ENCODE peak calls at places on chromosomes 16 and 17, in ten cellular contexts. One of them, this sample, is unnamed.

GRCh38 chr17:44501866-44502265 is 1.3 kb downstream of the GPATCH8 start:
- DNase-seq in GM10248: no peak
- DNase-seq in activated T-cell treated with anti-CD3 and anti-CD28 coated beads, Interleukin-2, amount 50 U/mL, for 24 hours: no peak
- DNase-seq in stimulated activated CD8-positive, alpha-beta memory T cell treated with anti-CD3 and anti-CD28 coated beads, Interleukin-4, amount 100 ng/mL, for 24 hours: no peak
- DNase-seq in stimulated activated CD4-positive, alpha-beta T cell treated with anti-CD3 and anti-CD28 coated beads, Interleukin-1b, Interleukin-23, amount 100 ng/mL, for 1 hour: no peak
- DNase-seq in stimulated activated naive CD4-positive, alpha-beta T cell: no peak
- DNase-seq in A172: peak
- DNase-seq in GM18507: no peak
- DNase-seq in 8988T: no peak
- DNase-seq in pulmonary artery endothelial cell: no peak
- DNase-seq in this sample: no peak

GRCh38 chr16:26015776-26016175 is 324.0 kb downstream of the HS3ST4 start:
- DNase-seq in GM18507: no peak
- DNase-seq in activated T-cell treated with anti-CD3 and anti-CD28 coated beads, Interleukin-2, amount 50 U/mL, for 24 hours: no peak
- DNase-seq in stimulated activated CD8-positive, alpha-beta memory T cell treated with anti-CD3 and anti-CD28 coated beads, Interleukin-4, amount 100 ng/mL, for 24 hours: no peak
- DNase-seq in stimulated activated naive CD4-positive, alpha-beta T cell: no peak
- DNase-seq in A172: no peak
- DNase-seq in GM10248: no peak
- DNase-seq in stimulated activated CD4-positive, alpha-beta T cell treated with anti-CD3 and anti-CD28 coated beads, Interleukin-1b, Interleukin-23, amount 100 ng/mL, for 1 hour: no peak
- DNase-seq in pulmonary artery endothelial cell: no peak
- DNase-seq in 8988T: no peak
- DNase-seq in this sample: no peak

GRCh38 chr16:70442344-70442743 is 3.4 kb upstream of the ST3GAL2 start:
- DNase-seq in stimulated activated CD4-positive, alpha-beta T cell treated with anti-CD3 and anti-CD28 coated beads, Interleukin-1b, Interleukin-23, amount 100 ng/mL, for 1 hour: no peak
- DNase-seq in A172: no peak
- DNase-seq in stimulated activated naive CD4-positive, alpha-beta T cell: no peak
- DNase-seq in GM10248: no peak
- DNase-seq in GM18507: no peak
- DNase-seq in 8988T: no peak
- DNase-seq in pulmonary artery endothelial cell: no peak
- DNase-seq in activated T-cell treated with anti-CD3 and anti-CD28 coated beads, Interleukin-2, amount 50 U/mL, for 24 hours: no peak
- DNase-seq in stimulated activated CD8-positive, alpha-beta memory T cell treated with anti-CD3 and anti-CD28 coated beads, Interleukin-4, amount 100 ng/mL, for 24 hours: no peak
- DNase-seq in this sample: no peak

GRCh38 chr17:2101448-2102257 is 46.8 kb downstream of the HIC1 start:
- DNase-seq in pulmonary artery endothelial cell: no peak
- DNase-seq in GM10248: no peak
- DNase-seq in GM18507: no peak
- DNase-seq in stimulated activated CD4-positive, alpha-beta T cell treated with anti-CD3 and anti-CD28 coated beads, Interleukin-1b, Interleukin-23, amount 100 ng/mL, for 1 hour: no peak
- DNase-seq in 8988T: no peak
- DNase-seq in activated T-cell treated with anti-CD3 and anti-CD28 coated beads, Interleukin-2, amount 50 U/mL, for 24 hours: peak
- DNase-seq in stimulated activated CD8-positive, alpha-beta memory T cell treated with anti-CD3 and anti-CD28 coated beads, Interleukin-4, amount 100 ng/mL, for 24 hours: no peak
- DNase-seq in stimulated activated naive CD4-positive, alpha-beta T cell: peak
- DNase-seq in A172: no peak
- DNase-seq in this sample: peak

GRCh38 chr17:60435244-60436170 is 13.2 kb downstream of the CHCT1 start:
- DNase-seq in pulmonary artery endothelial cell: peak
- DNase-seq in stimulated activated naive CD4-positive, alpha-beta T cell: peak
- DNase-seq in stimulated activated CD4-positive, alpha-beta T cell treated with anti-CD3 and anti-CD28 coated beads, Interleukin-1b, Interleukin-23, amount 100 ng/mL, for 1 hour: peak
- DNase-seq in A172: peak
- DNase-seq in stimulated activated CD8-positive, alpha-beta memory T cell treated with anti-CD3 and anti-CD28 coated beads, Interleukin-4, amount 100 ng/mL, for 24 hours: peak
- DNase-seq in 8988T: peak
- DNase-seq in GM10248: peak
- DNase-seq in GM18507: peak
- DNase-seq in activated T-cell treated with anti-CD3 and anti-CD28 coated beads, Interleukin-2, amount 50 U/mL, for 24 hours: peak
- DNase-seq in this sample: peak

GRCh38 chr17:74715144-74715543 is 2.4 kb upstream of the CD300LF start:
- DNase-seq in activated T-cell treated with anti-CD3 and anti-CD28 coated beads, Interleukin-2, amount 50 U/mL, for 24 hours: no peak
- DNase-seq in GM18507: no peak
- DNase-seq in stimulated activated CD4-positive, alpha-beta T cell treated with anti-CD3 and anti-CD28 coated beads, Interleukin-1b, Interleukin-23, amount 100 ng/mL, for 1 hour: no peak
- DNase-seq in A172: peak
- DNase-seq in stimulated activated naive CD4-positive, alpha-beta T cell: no peak
- DNase-seq in 8988T: no peak
- DNase-seq in stimulated activated CD8-positive, alpha-beta memory T cell treated with anti-CD3 and anti-CD28 coated beads, Interleukin-4, amount 100 ng/mL, for 24 hours: no peak
- DNase-seq in pulmonary artery endothelial cell: no peak
- DNase-seq in GM10248: peak
- DNase-seq in this sample: no peak

GRCh38 chr16:29899516-29900101 is at the start of gene SEZ6L2:
- DNase-seq in stimulated activated naive CD4-positive, alpha-beta T cell: no peak
- DNase-seq in pulmonary artery endothelial cell: peak
- DNase-seq in A172: peak
- DNase-seq in 8988T: peak
- DNase-seq in activated T-cell treated with anti-CD3 and anti-CD28 coated beads, Interleukin-2, amount 50 U/mL, for 24 hours: no peak
- DNase-seq in GM10248: no peak
- DNase-seq in GM18507: no peak
- DNase-seq in stimulated activated CD4-positive, alpha-beta T cell treated with anti-CD3 and anti-CD28 coated beads, Interleukin-1b, Interleukin-23, amount 100 ng/mL, for 1 hour: peak
- DNase-seq in stimulated activated CD8-positive, alpha-beta memory T cell treated with anti-CD3 and anti-CD28 coated beads, Interleukin-4, amount 100 ng/mL, for 24 hours: peak
- DNase-seq in this sample: no peak

GRCh38 chr17:81926451-81927144 is 937 bp downstream of the MAFG start:
- DNase-seq in 8988T: peak
- DNase-seq in stimulated activated naive CD4-positive, alpha-beta T cell: peak
- DNase-seq in pulmonary artery endothelial cell: peak
- DNase-seq in stimulated activated CD4-positive, alpha-beta T cell treated with anti-CD3 and anti-CD28 coated beads, Interleukin-1b, Interleukin-23, amount 100 ng/mL, for 1 hour: peak
- DNase-seq in activated T-cell treated with anti-CD3 and anti-CD28 coated beads, Interleukin-2, amount 50 U/mL, for 24 hours: peak
- DNase-seq in GM10248: peak
- DNase-seq in GM18507: no peak
- DNase-seq in stimulated activated CD8-positive, alpha-beta memory T cell treated with anti-CD3 and anti-CD28 coated beads, Interleukin-4, amount 100 ng/mL, for 24 hours: peak
- DNase-seq in A172: peak
- DNase-seq in this sample: no peak

GRCh38 chr17:63826468-63827001 is 696 bp upstream of the PSMC5 start:
- DNase-seq in stimulated activated CD4-positive, alpha-beta T cell treated with anti-CD3 and anti-CD28 coated beads, Interleukin-1b, Interleukin-23, amount 100 ng/mL, for 1 hour: no peak
- DNase-seq in stimulated activated CD8-positive, alpha-beta memory T cell treated with anti-CD3 and anti-CD28 coated beads, Interleukin-4, amount 100 ng/mL, for 24 hours: no peak
- DNase-seq in GM10248: no peak
- DNase-seq in pulmonary artery endothelial cell: no peak
- DNase-seq in activated T-cell treated with anti-CD3 and anti-CD28 coated beads, Interleukin-2, amount 50 U/mL, for 24 hours: no peak
- DNase-seq in stimulated activated naive CD4-positive, alpha-beta T cell: no peak
- DNase-seq in A172: no peak
- DNase-seq in 8988T: no peak
- DNase-seq in GM18507: no peak
- DNase-seq in this sample: no peak

GRCh38 chr16:12502671-12503070 is 301.0 kb downstream of the CPPED1 start:
- DNase-seq in GM10248: no peak
- DNase-seq in 8988T: no peak
- DNase-seq in activated T-cell treated with anti-CD3 and anti-CD28 coated beads, Interleukin-2, amount 50 U/mL, for 24 hours: no peak
- DNase-seq in stimulated activated CD4-positive, alpha-beta T cell treated with anti-CD3 and anti-CD28 coated beads, Interleukin-1b, Interleukin-23, amount 100 ng/mL, for 1 hour: no peak
- DNase-seq in stimulated activated CD8-positive, alpha-beta memory T cell treated with anti-CD3 and anti-CD28 coated beads, Interleukin-4, amount 100 ng/mL, for 24 hours: no peak
- DNase-seq in pulmonary artery endothelial cell: no peak
- DNase-seq in stimulated activated naive CD4-positive, alpha-beta T cell: no peak
- DNase-seq in A172: no peak
- DNase-seq in GM18507: no peak
- DNase-seq in this sample: no peak

GRCh38 chr16:2160915-2161551 is 5.5 kb downstream of the TRAF7 start:
- DNase-seq in GM18507: no peak
- DNase-seq in activated T-cell treated with anti-CD3 and anti-CD28 coated beads, Interleukin-2, amount 50 U/mL, for 24 hours: no peak
- DNase-seq in stimulated activated CD4-positive, alpha-beta T cell treated with anti-CD3 and anti-CD28 coated beads, Interleukin-1b, Interleukin-23, amount 100 ng/mL, for 1 hour: no peak
- DNase-seq in stimulated activated CD8-positive, alpha-beta memory T cell treated with anti-CD3 and anti-CD28 coated beads, Interleukin-4, amount 100 ng/mL, for 24 hours: no peak
- DNase-seq in 8988T: no peak
- DNase-seq in A172: no peak
- DNase-seq in pulmonary artery endothelial cell: no peak
- DNase-seq in GM10248: peak
- DNase-seq in stimulated activated naive CD4-positive, alpha-beta T cell: no peak
- DNase-seq in this sample: no peak

GRCh38 chr16:4607841-4608703 is 6.6 kb downstream of the UBALD1 start:
- DNase-seq in A172: no peak
- DNase-seq in 8988T: no peak
- DNase-seq in pulmonary artery endothelial cell: no peak
- DNase-seq in stimulated activated naive CD4-positive, alpha-beta T cell: no peak
- DNase-seq in stimulated activated CD4-positive, alpha-beta T cell treated with anti-CD3 and anti-CD28 coated beads, Interleukin-1b, Interleukin-23, amount 100 ng/mL, for 1 hour: no peak
- DNase-seq in GM18507: no peak
- DNase-seq in GM10248: no peak
- DNase-seq in activated T-cell treated with anti-CD3 and anti-CD28 coated beads, Interleukin-2, amount 50 U/mL, for 24 hours: no peak
- DNase-seq in stimulated activated CD8-positive, alpha-beta memory T cell treated with anti-CD3 and anti-CD28 coated beads, Interleukin-4, amount 100 ng/mL, for 24 hours: no peak
- DNase-seq in this sample: no peak

This sample was measured in effector CD8-positive, alpha-beta T cell.